ENCODE peak calls at places on chromosomes 13 and 19, in nine cellular contexts. X is CD4-positive, alpha-beta T cell; T is pancreas; G is WTC11; W is GM20000; S is mesothelial cell of epicardium; E is coronary artery; R is H9; F is PC-3. U is an unnamed sample.

GRCh38 chr19:424546-424945 is 15.6 kb upstream of the C2CD4C start:
- DNase-seq in R (no peak), G (no peak), W (no peak), S (no peak), F (no peak), X (no peak), T (peak), E (no peak), U (no peak)

GRCh38 chr13:76837811-76838210 is 48.4 kb downstream of the KCTD12 start:
- DNase-seq in G (no peak), R (no peak), F (no peak), S (no peak), X (no peak), W (no peak), T (no peak), E (no peak), U (no peak)

GRCh38 chr13:106490887-106491321 is 44.6 kb downstream of the EFNB2 start:
- DNase-seq in R (no peak), F (no peak), E (no peak), T (no peak), X (no peak), G (no peak), W (no peak), S (no peak), U (no peak)

GRCh38 chr13:97225533-97225932 is 3.4 kb downstream of the MBNL2 start:
- DNase-seq in E (no peak), F (no peak), G (no peak), W (no peak), X (no peak), S (no peak), T (no peak), R (no peak), U (no peak)

GRCh38 chr13:94329277-94329676 is 150.2 kb downstream of the DCT start:
- DNase-seq in W (no peak), S (no peak), X (no peak), E (no peak), R (no peak), T (no peak), F (no peak), G (no peak), U (no peak)

GRCh38 chr13:20475927-20476691 is 49.5 kb downstream of the CRYL1 start:
- DNase-seq in T (peak), R (no peak), E (no peak), S (no peak), F (no peak), G (peak), W (peak), X (peak), U (no peak)

GRCh38 chr13:68048802-68049359 is 818.7 kb upstream of the PCDH9 start:
- DNase-seq in X (no peak), W (no peak), G (no peak), R (no peak), F (no peak), E (no peak), T (no peak), S (no peak), U (no peak)

GRCh38 chr19:1355974-1356865 is 27.5 kb upstream of the NDUFS7 start:
- DNase-seq in W (no peak), T (no peak), E (no peak), F (no peak), S (no peak), X (no peak), G (no peak), R (no peak), U (no peak)

GRCh38 chr13:51267581-51267980 is 45.4 kb downstream of the FAM124A start:
- DNase-seq in G (no peak), E (no peak), S (no peak), R (peak), W (no peak), X (no peak), T (no peak), F (no peak), U (no peak)

GRCh38 chr13:44903596-44903995 is 85.7 kb downstream of the NUFIP1 start:
- DNase-seq in T (no peak), S (no peak), R (no peak), E (peak), X (no peak), G (no peak), W (no peak), F (no peak), U (no peak)

GRCh38 chr13:36796052-36796451 is 23.0 kb upstream of the RFXAP start:
- DNase-seq in S (no peak), F (no peak), E (no peak), W (no peak), X (no peak), T (no peak), G (no peak), R (no peak), U (no peak)

GRCh38 chr19:43779147-43779819 is 1.5 kb downstream of the KCNN4 start:
- DNase-seq in E (no peak), G (no peak), X (no peak), S (no peak), W (peak), T (no peak), R (no peak), F (no peak), U (no peak)

GRCh38 chr19:49543032-49543431 is 15.2 kb downstream of the RCN3 start:
- DNase-seq in G (no peak), X (no peak), W (no peak), S (no peak), T (no peak), F (no peak), E (no peak), R (no peak), U (no peak)

DNA sequence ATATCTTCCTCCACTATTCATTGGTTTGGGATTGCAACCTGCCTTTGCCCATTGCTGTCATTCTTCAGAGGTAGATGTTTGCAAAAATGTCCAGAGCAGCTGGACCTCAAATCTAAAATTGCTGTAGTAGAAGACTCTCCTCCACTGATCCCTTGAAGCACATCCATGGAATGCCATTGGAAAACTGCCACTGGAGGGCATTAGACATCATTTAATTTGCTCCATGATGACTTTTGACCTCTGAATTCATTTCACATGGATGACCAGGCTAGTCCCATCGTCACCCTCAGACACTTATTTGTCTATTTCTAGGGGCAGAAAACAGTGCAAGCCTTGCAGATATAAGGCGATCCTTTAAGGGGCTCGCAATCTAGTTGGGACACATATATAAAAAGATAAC is 33.9 kb upstream of the FLT1 start:
- DNase-seq in S (no peak), X (no peak), G (no peak), F (peak), W (no peak), E (no peak), R (no peak), T (no peak), U (no peak)
- TF ChIP-seq CTCF in S (no peak), X (no peak), G (no peak), F (peak), W (no peak), E (no peak), R (no peak), T (no peak), U (no peak)

DNA sequence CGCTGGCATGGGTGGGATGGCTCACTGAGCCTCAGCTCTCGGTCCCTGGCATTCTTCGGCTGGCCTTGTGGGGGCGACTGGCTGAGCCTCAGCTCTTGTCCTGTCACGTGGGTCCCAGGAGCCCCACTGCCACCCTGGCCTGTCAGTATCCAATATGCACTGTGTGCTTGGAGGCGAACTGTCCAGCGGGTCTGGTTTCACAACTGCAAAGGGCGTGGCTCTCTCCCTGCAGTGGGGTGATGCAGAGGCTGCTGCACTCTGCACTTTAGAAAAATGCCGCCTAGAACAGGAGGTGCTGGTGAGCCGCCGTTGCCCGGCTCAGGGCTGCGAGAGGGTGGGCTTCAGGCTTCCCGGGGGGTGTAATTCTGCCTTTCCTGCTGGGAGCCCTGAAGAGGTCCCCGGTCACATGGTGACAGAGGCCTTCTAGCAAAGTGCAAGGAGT is 17.0 kb upstream of the TMEM255B start:
- DNase-seq in E (no peak), W (no peak), R (peak), G (peak), S (peak), X (no peak), F (peak), T (peak), U (no peak)
- TF ChIP-seq CTCF in E (no peak), W (no peak), R (peak), G (peak), S (no peak), X (no peak), F (no peak), T (no peak), U (peak)

DNA sequence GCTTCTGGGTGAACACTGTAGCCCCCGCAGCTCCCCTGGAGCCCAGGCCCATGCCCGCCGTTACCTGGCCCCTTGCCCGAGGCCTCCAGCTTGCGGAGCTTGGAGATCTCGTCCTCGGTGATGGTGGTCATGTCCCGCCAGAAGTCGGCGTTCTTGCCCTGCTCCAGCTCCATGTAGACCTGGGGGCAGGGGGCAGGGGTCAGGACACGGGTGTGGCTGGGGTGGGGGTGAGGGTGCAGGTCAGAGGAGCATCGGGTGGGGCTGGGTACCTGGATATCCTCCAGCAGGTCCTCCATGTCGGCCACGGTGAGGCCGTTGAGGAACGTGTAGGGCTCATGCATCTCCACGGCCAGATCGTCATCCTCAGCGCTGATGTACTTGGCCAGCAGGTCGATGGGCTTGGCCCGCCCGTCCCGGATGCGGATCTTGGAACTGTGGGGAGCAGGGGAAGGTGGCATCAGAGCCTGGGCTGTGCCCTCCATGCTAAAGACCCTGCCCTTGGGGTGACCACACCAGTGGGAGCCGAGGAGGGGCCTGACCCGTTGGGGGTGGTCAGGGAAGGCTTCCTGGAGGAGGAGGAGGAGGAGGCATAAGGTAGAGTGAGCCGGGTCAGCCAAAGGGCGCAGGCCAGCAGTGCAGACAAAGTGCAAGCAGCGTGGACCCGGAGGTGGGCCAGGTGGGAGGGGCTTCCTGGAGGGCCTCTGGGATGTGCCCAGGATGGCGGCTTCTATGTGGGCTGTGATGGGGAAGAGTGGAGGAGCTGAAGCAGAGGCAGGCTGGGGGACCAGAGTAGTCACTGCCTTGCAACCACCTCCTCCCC is 7.6 kb downstream of the CACTIN start:
- DNase-seq in S (no peak), R (no peak), F (no peak), T (peak), E (no peak), W (no peak), X (no peak), G (no peak), U (no peak)
- TF ChIP-seq CTCF in S (peak), R (no peak), F (peak), T (no peak), E (no peak), W (no peak), X (peak), G (peak), U (no peak)

GRCh38 chr13:25233861-25234260 is 53.4 kb downstream of the MTMR6 start:
- DNase-seq in G (no peak), X (no peak), S (no peak), W (no peak), E (no peak), T (no peak), F (no peak), R (no peak), U (no peak)

GRCh38 chr13:25227690-25228089 is 55.6 kb upstream of the AMER2 start:
- DNase-seq in F (no peak), G (no peak), S (no peak), X (no peak), W (no peak), T (no peak), R (no peak), E (peak), U (no peak)

GRCh38 chr13:25237083-25237482 is 50.2 kb downstream of the MTMR6 start:
- DNase-seq in E (no peak), S (no peak), T (no peak), R (no peak), W (no peak), G (no peak), F (no peak), X (no peak), U (no peak)

GRCh38 chr13:25231537-25231936 is 55.8 kb downstream of the MTMR6 start:
- DNase-seq in F (no peak), R (no peak), W (no peak), G (no peak), X (no peak), E (no peak), S (no peak), T (no peak), U (no peak)

GRCh38 chr13:25232937-25233515 is 54.3 kb downstream of the MTMR6 start:
- DNase-seq in S (no peak), R (no peak), E (no peak), T (no peak), F (peak), W (peak), X (no peak), G (no peak), U (no peak)
- TF ChIP-seq CTCF in S (peak), R (peak), E (no peak), T (peak), F (peak), W (peak), X (peak), G (peak), U (peak)

U was measured in type B pancreatic cell.